ENCODE peak calls at places on chromosomes 7 and 10, in four cellular contexts. J, Q, D and W are unnamed samples.

GRCh38 chr7:102823715-102824114 is 74.9 kb downstream of the FAM185A start:
- DNase-seq in J (no peak), Q (no peak), D (no peak), W (no peak)

GRCh38 chr10:78634389-78634815 is 434.4 kb upstream of the ZMIZ1 start:
- DNase-seq in J (no peak), D (no peak), Q (no peak), W (no peak)

GRCh38 chr10:12902135-12902572 is 99.4 kb downstream of the CCDC3 start:
- DNase-seq in J (no peak), Q (peak), D (peak), W (no peak)

GRCh38 chr7:28088032-28088431 is 92.6 kb downstream of the JAZF1 start:
- DNase-seq in D (no peak), J (no peak), Q (no peak), W (no peak)

GRCh38 chr7:79258826-79259225 is 194.6 kb downstream of the MAGI2 start:
- DNase-seq in J (no peak), D (no peak), Q (no peak), W (no peak)

GRCh38 chr10:49549640-49550346 is 10.9 kb upstream of the ERCC6 start:
- DNase-seq in D (no peak), Q (no peak), J (no peak), W (no peak)

GRCh38 chr10:62047960-62048383 is 146.5 kb downstream of the ARID5B start:
- DNase-seq in J (no peak), D (no peak), Q (no peak), W (no peak)

GRCh38 chr10:4670737-4671136 is 155.3 kb upstream of the AKR1E2 start:
- DNase-seq in J (no peak), Q (no peak), D (no peak), W (no peak)

GRCh38 chr7:101941481-101942383 is 124.3 kb downstream of the CUX1 start:
- DNase-seq in J (no peak), Q (peak), D (peak), W (no peak)

GRCh38 chr7:70545214-70545613 is 586.7 kb upstream of the GALNT17 start:
- DNase-seq in J (no peak), D (no peak), Q (no peak), W (no peak)

GRCh38 chr7:93856319-93856718 is 34.2 kb downstream of the TFPI2 start:
- DNase-seq in D (no peak), J (no peak), Q (no peak), W (no peak)

GRCh38 chr10:30092151-30092790 is 32.9 kb upstream of the JCAD start:
- DNase-seq in J (no peak), D (no peak), Q (no peak), W (no peak)

GRCh38 chr10:78746178-78746763 is 322.5 kb upstream of the ZMIZ1 start:
- DNase-seq in Q (no peak), J (no peak), D (no peak), W (no peak)

GRCh38 chr7:112322070-112322469 is 115.6 kb downstream of the ZNF277 start:
- DNase-seq in D (no peak), J (no peak), Q (no peak), W (no peak)

GRCh38 chr7:15309891-15310290 is 251.9 kb downstream of the AGMO start:
- DNase-seq in D (no peak), Q (no peak), J (no peak), W (no peak)

GRCh38 chr7:36937754-36938551 is 213.7 kb upstream of the AOAH start:
- DNase-seq in Q (no peak), D (no peak), J (no peak), W (no peak)

GRCh38 chr10:122055252-122055651 is 66.3 kb downstream of the TACC2 start:
- DNase-seq in J (no peak), D (no peak), Q (no peak), W (no peak)

GRCh38 chr7:94069154-94069739 is 65.1 kb upstream of the BET1 start:
- DNase-seq in Q (no peak), J (no peak), D (no peak), W (no peak)

GRCh38 chr10:182441-183201 is 47.4 kb downstream of the ZMYND11 start:
- DNase-seq in Q (no peak), J (no peak), D (no peak), W (no peak)

GRCh38 chr7:130275826-130276291 is 9.2 kb downstream of the CPA2 start:
- DNase-seq in J (no peak), D (no peak), Q (no peak), W (no peak)

GRCh38 chr10:127048630-127049029 is 143.4 kb downstream of the DOCK1 start:
- DNase-seq in J (no peak), Q (no peak), D (no peak), W (no peak)

DNA sequence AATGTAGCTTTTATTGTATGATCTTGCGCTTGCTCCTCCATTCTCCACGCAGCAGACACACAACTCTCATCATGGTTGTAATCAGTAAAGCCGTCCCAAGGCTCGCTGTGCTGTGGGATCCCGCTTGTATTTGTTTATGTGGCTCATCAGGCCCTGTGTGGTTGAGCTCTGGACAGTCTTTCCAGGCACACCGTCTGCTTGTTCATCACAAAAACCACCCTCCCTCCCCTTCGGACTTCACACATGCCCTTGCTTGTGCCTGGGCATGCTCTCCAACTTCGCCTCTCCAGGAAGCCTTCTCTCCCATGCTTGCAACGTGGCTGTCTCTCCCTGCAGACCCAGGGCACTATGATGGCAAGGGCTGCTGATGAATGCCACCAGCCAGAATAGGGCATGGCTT is 62.4 kb downstream of the HK1 start:
- DNase-seq in J (no peak), Q (no peak), D (no peak), W (no peak)
- H3K27ac ChIP-seq in J (peak), Q (no peak), D (no peak), W (no peak)

GRCh38 chr10:42552188-42553063 is 85.9 kb downstream of the ZNF33B start:
- DNase-seq in J (peak), Q (peak), D (peak), W (peak)
- TF ChIP-seq POLR2A in J (no peak), Q (no peak), D (no peak), W (no peak)

DNA sequence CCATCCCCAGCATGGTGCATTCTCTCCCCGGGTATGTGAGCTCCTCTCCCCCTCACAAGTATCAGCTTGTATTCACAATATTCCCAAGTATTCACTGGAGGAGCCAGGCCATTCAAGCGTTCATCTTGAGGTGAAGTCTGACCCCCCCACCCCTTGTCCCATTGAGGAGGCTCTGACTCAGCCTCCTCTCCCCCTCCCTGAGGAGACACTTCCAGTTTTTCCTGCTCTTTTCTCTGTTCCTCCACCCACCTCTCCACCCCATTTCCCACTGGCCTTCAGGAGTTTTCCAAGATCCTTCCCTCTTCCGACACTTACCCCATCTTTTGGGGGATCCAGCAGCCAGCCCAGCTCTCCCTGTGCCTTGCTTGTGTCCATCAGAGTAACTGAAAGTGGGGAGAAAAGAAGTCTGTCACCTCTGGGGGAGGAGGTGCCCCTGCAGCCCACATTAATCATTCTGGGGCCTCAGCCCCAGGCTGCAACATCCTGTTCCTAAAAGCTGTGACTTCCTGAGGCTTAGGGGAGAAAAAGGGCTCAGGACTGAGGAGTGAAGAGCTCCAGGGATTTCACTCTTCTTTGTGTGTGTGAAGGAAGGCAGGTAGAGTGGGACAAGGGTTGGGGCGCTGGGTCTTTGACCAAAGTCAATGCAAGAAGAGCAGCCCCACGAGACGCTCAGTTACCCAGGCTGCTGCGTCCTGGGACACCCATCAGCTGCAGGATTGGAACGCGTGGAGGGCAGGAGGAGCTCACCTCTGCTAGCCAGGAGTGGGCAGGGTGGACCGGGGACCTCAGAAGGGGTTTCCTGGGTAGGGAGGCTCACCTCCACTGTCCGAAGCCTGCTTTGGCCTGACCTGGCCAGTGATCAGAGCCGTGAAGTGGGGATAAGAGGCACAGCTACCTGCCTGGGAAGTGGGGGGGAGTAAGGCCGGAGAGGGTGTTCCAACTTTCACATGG is 1.1 kb downstream of the EPHA1 start:
- DNase-seq in D (no peak), J (no peak), Q (no peak), W (no peak)
- H3K27ac ChIP-seq in D (no peak), J (peak), Q (peak), W (no peak)

DNA sequence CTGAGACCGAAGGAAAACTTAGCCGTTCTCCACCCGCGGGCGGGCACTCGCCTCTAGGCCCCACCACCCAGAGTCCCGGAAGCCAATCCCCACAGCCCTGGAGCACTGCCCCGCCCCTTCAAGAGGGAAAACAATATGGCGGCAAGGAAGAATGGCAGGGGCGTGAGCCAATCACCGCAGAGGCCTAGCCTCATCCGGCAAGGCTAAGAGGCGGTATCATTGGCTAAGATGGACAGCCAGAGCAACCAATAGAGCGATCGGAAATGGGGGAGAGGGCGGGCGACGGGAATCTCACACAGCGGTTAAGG is 529 bp downstream of the ACTR1A start:
- DNase-seq in D (peak), Q (peak), J (peak), W (peak)
- TF ChIP-seq POLR2A in D (no peak), Q (no peak), J (no peak), W (no peak)

GRCh38 chr7:99314504-99314903 is 11.2 kb upstream of the ARPC1A start:
- DNase-seq in D (no peak), Q (peak), J (no peak), W (no peak)

GRCh38 chr7:99310004-99310403 is 15.7 kb upstream of the ARPC1A start:
- DNase-seq in D (no peak), J (no peak), Q (no peak), W (no peak)

GRCh38 chr7:99313204-99313573 is 12.5 kb upstream of the ARPC1A start:
- DNase-seq in D (no peak), J (no peak), Q (no peak), W (no peak)

GRCh38 chr7:99311702-99312101 is 14.0 kb upstream of the ARPC1A start:
- DNase-seq in J (no peak), Q (no peak), D (no peak), W (no peak)

DNA sequence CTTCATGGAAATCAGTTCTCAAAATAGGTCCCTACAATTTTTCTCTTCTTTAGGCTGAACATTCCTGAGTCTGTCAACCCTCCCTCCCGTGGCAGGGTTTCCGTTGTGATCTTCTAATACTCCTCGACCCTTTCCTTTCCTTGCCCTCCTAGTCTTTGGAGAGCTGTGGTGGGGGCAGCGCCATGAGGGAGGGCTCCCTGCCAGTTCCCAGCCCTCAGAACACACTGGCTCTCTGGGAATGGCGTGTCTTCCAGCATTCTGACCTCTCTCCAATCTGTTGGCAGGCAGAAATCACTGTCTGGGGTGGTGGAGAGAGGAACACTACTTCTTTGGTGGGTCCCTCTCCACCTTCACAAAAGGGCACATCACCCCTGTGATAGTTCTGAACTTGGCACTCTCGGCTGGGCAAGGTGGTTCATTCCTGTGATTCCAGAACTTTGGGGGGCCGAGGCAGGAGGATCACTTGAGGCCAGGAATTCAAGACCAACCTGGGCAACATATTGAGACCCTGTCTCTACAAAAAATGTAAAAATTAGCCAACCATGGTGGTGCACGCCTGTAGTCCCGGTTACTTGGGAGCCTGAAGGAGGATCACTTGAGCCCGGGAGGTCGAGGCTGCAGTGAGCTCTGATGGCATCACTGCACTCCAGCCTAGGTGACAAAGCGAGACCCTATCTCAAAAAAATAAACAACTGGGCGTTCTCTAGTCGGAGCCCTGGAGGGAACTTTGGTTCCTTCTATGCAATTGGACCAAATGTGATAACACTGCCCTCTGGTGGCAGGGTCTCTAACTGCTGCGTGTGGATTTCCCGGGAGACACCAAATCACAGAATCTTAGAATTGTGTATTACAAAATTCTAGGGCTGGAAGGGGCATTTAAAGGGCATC is 13.1 kb upstream of the ARPC1A start:
- DNase-seq in D (peak), J (no peak), Q (peak), W (peak)
- H3K27ac ChIP-seq in D (no peak), J (no peak), Q (no peak), W (no peak)

GRCh38 chr7:4737300-4737699 is 38.1 kb upstream of the AP5Z1 start:
- DNase-seq in J (no peak), Q (no peak), D (no peak), W (no peak)

GRCh38 chr7:4740796-4741195 is 34.6 kb upstream of the AP5Z1 start:
- DNase-seq in D (no peak), J (no peak), Q (no peak), W (no peak)

GRCh38 chr7:4738711-4739527 is 36.5 kb upstream of the AP5Z1 start:
- DNase-seq in J (no peak), Q (peak), D (peak), W (no peak)

GRCh38 chr7:4742051-4742573 is 33.3 kb upstream of the AP5Z1 start:
- DNase-seq in D (peak), Q (peak), J (no peak), W (no peak)

GRCh38 chr7:4739528-4739992 is 35.9 kb upstream of the AP5Z1 start:
- DNase-seq in J (no peak), D (peak), Q (peak), W (no peak)
- TF ChIP-seq POLR2A in J (no peak), D (no peak), Q (no peak), W (no peak)

GRCh38 chr10:11609492-11610093 is 1.9 kb downstream of the USP6NL start:
- DNase-seq in J (no peak), Q (no peak), D (no peak), W (no peak)

GRCh38 chr10:11611248-11612003 is at the start of gene USP6NL:
- DNase-seq in J (peak), Q (peak), D (peak), W (peak)

GRCh38 chr10:11609052-11609451 is 2.4 kb downstream of the USP6NL start:
- DNase-seq in J (no peak), D (no peak), Q (no peak), W (no peak)

GRCh38 chr10:11610855-11611247 is 599 bp downstream of the USP6NL start:
- DNase-seq in J (no peak), Q (no peak), D (peak), W (no peak)

DNA sequence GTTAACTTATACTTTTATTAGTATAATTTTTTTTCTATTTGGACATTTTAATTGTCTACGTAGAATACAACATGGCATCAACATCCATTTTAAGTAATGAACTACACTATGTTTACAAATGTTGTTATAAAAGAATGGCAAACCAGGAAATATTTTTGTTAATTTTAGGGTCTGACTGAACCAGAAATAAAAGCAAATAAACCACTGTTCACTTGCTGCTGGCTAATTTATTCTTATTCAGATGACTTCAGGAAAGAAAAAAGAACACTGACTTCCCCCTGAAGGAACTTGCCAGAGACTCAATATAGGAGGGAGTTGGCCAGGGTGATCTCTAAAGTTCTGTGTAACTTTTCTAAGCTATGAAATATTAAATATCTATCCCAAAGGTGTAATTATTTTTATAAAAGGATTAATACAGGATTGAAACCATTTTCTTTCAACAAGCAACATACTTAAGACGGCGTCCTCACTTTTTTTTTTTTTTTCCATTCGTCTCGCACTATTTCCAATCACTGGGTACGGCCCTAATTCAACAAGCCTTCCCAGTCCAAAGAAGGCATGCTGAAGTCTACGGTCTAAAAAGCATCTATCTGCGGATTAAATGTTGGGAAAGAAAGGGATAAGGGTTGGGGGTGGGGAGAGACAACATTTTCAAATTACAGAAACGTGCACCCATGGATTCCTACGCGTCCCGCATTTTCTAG is 1.1 kb downstream of the USP6NL start:
- DNase-seq in D (no peak), Q (no peak), J (no peak), W (no peak)
- H3K27ac ChIP-seq in D (peak), Q (peak), J (peak), W (peak)

DNA sequence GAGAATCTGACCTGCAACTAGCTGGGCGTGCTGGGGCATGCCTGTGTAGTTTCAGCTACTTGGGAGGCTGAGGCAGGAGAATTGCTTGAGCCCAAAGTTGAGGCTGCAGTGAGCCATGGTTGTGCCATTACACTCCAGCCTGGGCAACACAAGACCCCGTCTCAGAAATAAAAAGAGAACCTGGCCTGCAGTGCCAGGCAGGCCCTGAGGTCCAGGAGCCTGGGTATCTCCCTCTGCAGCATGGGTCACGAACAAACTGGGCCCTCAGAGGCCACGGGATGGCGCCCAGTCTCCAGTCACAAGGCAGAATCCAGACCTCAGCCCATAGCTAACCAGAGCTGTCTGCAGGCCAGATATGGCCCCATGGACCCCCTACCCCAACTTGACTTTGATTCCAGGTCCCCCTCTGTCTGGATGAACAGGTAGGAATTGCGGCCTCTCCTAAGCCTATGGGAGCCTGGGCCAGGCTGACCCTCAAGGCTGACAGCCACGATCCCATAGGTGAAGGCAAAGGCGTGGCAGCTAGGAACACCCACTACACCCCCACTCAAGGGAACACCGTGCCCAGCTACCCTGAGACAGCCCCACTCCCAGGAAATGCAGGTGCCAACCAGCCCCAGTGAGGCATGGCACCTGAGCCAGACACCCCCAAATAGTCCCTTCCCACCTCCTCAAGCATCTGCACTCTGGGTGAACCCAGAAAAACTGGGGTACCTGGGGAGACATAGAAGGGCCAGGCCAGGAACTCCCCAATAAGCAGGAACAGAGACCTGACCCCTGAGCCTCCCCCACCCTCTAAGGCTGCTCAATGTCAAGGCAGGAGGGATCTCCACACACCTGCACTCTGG is 102.8 kb upstream of the TNRC18 start:
- DNase-seq in D (peak), Q (peak), J (no peak), W (no peak)
- TF ChIP-seq POLR2A in D (no peak), Q (no peak), J (peak), W (no peak)

DNA sequence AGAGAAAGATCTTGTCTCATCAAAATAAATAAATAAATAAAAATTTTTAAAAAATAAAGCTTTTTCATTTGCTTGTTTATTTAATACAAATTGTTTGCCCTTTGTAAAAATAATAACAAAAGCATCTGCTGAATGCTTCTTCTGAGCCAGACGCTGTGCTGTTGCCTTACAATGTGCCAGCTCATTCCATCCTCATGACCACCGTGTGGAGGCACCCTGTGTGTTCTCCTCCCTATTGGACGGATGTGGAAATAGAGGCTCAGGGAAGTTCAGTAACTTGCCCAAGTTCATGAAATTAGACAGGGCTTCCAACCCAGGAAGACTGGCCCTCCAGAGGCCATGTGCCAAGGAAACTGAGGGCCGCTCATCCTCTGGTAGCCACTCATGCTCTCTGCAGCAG is 120.6 kb downstream of the SH3PXD2A start:
- DNase-seq in Q (no peak), D (no peak), J (no peak), W (no peak)
- H3K27ac ChIP-seq in Q (no peak), D (no peak), J (peak), W (no peak)